ENCODE peak calls at places on chromosomes 4 and X, in six cellular contexts. Q is mesendoderm, N is mesenchymal stem cell, Z is IMR-90, A is H1, M is H9. G is an unnamed sample.

GRCh38 chr4:163191999-163192398 is 25.3 kb upstream of the NAF1 start:
- DNase-seq in A (no peak), N (peak; percentile 4), Z (peak; percentile 39), Q (peak; percentile 49), M (no peak), G (no peak)

GRCh38 chrX:131802836-131803626 is 220.1 kb upstream of the STK26 start:
- DNase-seq in Q (peak; percentile 28), A (peak; percentile 51), N (no peak), M (no peak), Z (peak; percentile 52), G (no peak)

GRCh38 chrX:138708268-138708667 is 3.2 kb downstream of the FGF13 start:
- DNase-seq in Z (no peak), Q (no peak), M (no peak), N (no peak), A (no peak), G (no peak)

GRCh38 chr4:24209891-24210290 is 320.0 kb upstream of the PPARGC1A start:
- DNase-seq in Q (no peak), M (no peak), N (no peak), Z (no peak), A (no peak), G (no peak)

GRCh38 chrX:108270280-108270679 is 167.9 kb downstream of the COL4A6 start:
- DNase-seq in N (peak; percentile 7), A (no peak), Q (no peak), Z (no peak), M (no peak), G (no peak)

GRCh38 chr4:17884063-17884462 is 73.3 kb downstream of the NCAPG start:
- DNase-seq in M (no peak), N (no peak), Q (no peak), A (no peak), Z (peak; percentile 61), G (no peak)

GRCh38 chr4:164731827-164732474 is 22.0 kb upstream of the SMIM31 start:
- DNase-seq in M (peak; percentile 52), N (peak; percentile 36), Z (peak; percentile 28), Q (peak; percentile 57), A (peak; percentile 82), G (peak; percentile 57)

GRCh38 chrX:27679281-27679680 is 89.1 kb downstream of the DCAF8L2 start:
- DNase-seq in A (no peak), Q (no peak), Z (peak; percentile 19), N (no peak), M (no peak), G (no peak)

GRCh38 chrX:29941292-29941691 is 274.1 kb upstream of the MAGEB2 start:
- DNase-seq in M (no peak), Z (peak; percentile 17), A (no peak), Q (peak; percentile 83), N (peak; percentile 19), G (no peak)

GRCh38 chr4:74426101-74426500 is 18.8 kb upstream of the AREG start:
- DNase-seq in Q (no peak), M (no peak), N (peak; percentile 96), Z (peak; percentile 91), A (no peak), G (no peak)

GRCh38 chr4:171880136-171880535 is 66.9 kb downstream of the GALNTL6 start:
- DNase-seq in A (no peak), Q (peak; percentile 46), Z (peak; percentile 0), N (peak; percentile 90), M (no peak), G (no peak)

GRCh38 chr4:152534541-152535231 is 1.2 kb downstream of the FBXW7 start:
- DNase-seq in Z (no peak), M (peak; percentile 35), N (peak; percentile 43), Q (peak; percentile 60), A (peak; percentile 58), G (no peak)

GRCh38 chr4:88569944-88570455 is 22.3 kb upstream of the HERC3 start:
- DNase-seq in N (no peak), A (no peak), M (no peak), Z (no peak), Q (peak; percentile 75), G (no peak)

GRCh38 chrX:110180928-110181310 is 137.0 kb downstream of the AMMECR1 start:
- DNase-seq in Q (no peak), M (no peak), N (peak; percentile 76), Z (peak; percentile 36), A (no peak), G (no peak)
- H3K9ac ChIP-seq in Q (no peak overlapping the region), M (no peak overlapping the region), N (no peak overlapping the region), Z (no peak overlapping the region), A (no peak overlapping the region), G (no peak overlapping the region)

GRCh38 chr4:1721666-1722550 is 587 bp downstream of the TACC3 start:
- DNase-seq in N (no peak), Z (no peak), A (no peak), Q (no peak), M (peak; percentile 27), G (no peak)

GRCh38 chr4:1718095-1718850 is 2.9 kb downstream of the TMEM129 start:
- DNase-seq in Z (no peak), A (no peak), N (no peak), Q (no peak), M (peak; percentile 22), G (no peak)

GRCh38 chr4:1722551-1723071 is 1.3 kb downstream of the TACC3 start:
- DNase-seq in Z (no peak), A (no peak), Q (no peak), N (peak; percentile 38), M (peak; percentile 32), G (no peak)

GRCh38 chr4:1721003-1721665 is at the start of the genes TACC3 and TMEM129:
- DNase-seq in N (peak; percentile 91), Z (peak; percentile 87), Q (peak; percentile 98), M (peak; percentile 99), A (peak; percentile 93), G (peak; percentile 90)

DNA sequence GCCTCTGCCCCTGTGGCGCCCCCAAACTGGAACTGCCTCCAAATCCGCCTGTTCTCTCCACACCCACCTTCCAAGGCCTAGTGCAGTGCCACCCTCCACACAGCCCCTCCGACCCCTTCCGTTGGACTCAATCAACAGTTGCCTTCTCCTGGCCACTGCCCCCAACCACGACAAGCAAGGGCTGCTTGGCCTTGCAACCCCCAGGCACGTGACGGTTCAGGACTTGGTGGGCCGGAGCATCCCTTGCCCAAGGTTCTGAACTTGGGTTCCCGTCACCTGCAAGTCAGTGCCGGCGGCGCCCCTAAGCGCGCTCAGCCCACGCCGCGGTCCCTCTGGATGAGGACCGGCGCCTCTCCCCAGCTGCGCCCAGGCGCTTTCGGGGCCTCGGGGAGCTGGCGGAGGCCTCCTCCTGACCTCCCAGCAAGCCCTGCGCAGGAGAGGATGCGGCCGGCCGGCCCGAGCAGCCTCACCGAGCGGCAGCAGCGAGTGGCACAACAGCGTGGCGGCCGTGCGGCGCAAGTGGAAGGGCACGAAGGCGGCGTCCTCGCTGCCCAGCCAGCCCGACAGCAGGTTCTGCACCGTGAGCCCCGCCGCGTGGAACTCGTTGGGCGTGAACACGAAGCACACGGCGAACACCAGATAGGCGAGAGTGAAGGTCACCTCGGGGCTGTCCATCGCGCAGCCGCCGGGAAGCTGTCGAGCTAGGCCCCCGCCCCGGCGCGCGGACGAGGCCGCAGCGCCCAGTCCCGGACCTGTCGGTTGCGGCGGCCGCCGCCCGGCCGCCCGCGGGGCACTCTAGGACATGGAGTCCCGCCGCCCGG is 750 bp downstream of the TMEM129 start:
- DNase-seq in Q (peak; percentile 61), A (peak; percentile 69), Z (peak; percentile 28), M (peak; percentile 54), N (peak; percentile 63), G (peak; percentile 40)
- H2AK5ac ChIP-seq in Q (no peak overlapping the region), A (peak overlapping the region; percentile 17), Z (peak overlapping the region; percentile 97), M (no peak overlapping the region), N (no peak overlapping the region), G (peak overlapping the region; percentile 98)

GRCh38 chrX:133989491-133989890 is 4.1 kb upstream of the GPC3 start:
- DNase-seq in M (no peak), Z (no peak), Q (no peak), N (no peak), A (no peak), G (no peak)
- H3K9ac ChIP-seq in M (no peak overlapping the region), Z (no peak overlapping the region), Q (no peak overlapping the region), N (no peak overlapping the region), A (no peak overlapping the region), G (no peak overlapping the region)

GRCh38 chrX:106951230-106951629 is 31.0 kb downstream of the CLDN2 start:
- DNase-seq in Z (no peak), N (no peak), A (no peak), M (no peak), Q (no peak), G (no peak)

GRCh38 chrX:106955004-106955772 is 35.0 kb downstream of the CLDN2 start:
- DNase-seq in Q (no peak), Z (peak; percentile 48), A (no peak), M (no peak), N (no peak), G (no peak)

GRCh38 chrX:106952089-106952488 is 31.9 kb downstream of the CLDN2 start:
- DNase-seq in Z (no peak), A (no peak), Q (no peak), N (no peak), M (no peak), G (no peak)

GRCh38 chrX:106954041-106954440 is 33.8 kb downstream of the CLDN2 start:
- DNase-seq in M (no peak), Z (no peak), A (no peak), Q (no peak), N (no peak), G (no peak)

GRCh38 chrX:106952988-106953387 is 32.8 kb downstream of the CLDN2 start:
- DNase-seq in M (no peak), N (peak; percentile 19), Q (no peak), A (no peak), Z (no peak), G (no peak)
- H2AK5ac ChIP-seq in M (no peak overlapping the region), N (no peak overlapping the region), Q (no peak overlapping the region), A (no peak overlapping the region), Z (no peak overlapping the region), G (no peak overlapping the region)